ENCODE peak calls at places on chromosomes 6 and 20, in eight cellular contexts. O, D, X, Q, J, N, S and L are unnamed samples.

GRCh38 chr6:127207591-127208120 is 59.0 kb upstream of the RNF146 start:
- DNase-seq in O (no peak), Q (no peak), J (no peak), S (no peak), D (no peak), N (no peak), X (no peak), L (no peak)

GRCh38 chr6:7173843-7174503 is 66.2 kb downstream of the RREB1 start:
- DNase-seq in Q (no peak), O (no peak), D (no peak), X (no peak), N (no peak), S (peak; percentile 96), J (no peak), L (no peak)

GRCh38 chr6:506508-506907 is 115.0 kb downstream of the IRF4 start:
- DNase-seq in S (no peak), O (no peak), D (no peak), N (no peak), Q (no peak), J (no peak), X (no peak), L (no peak)

GRCh38 chr6:111757342-111757741 is 115.9 kb downstream of the FYN start:
- DNase-seq in N (no peak), D (no peak), J (no peak), Q (no peak), X (no peak), O (no peak), S (no peak), L (no peak)

GRCh38 chr20:24109008-24109407 is 120.4 kb upstream of the GGTLC1 start:
- DNase-seq in S (no peak), D (no peak), X (no peak), Q (no peak), J (no peak), O (no peak), N (no peak), L (no peak)

GRCh38 chr6:134746125-134746524 is 203.8 kb downstream of the ALDH8A1 start:
- DNase-seq in Q (no peak), N (no peak), X (no peak), D (no peak), J (no peak), O (no peak), S (no peak), L (no peak)

GRCh38 chr6:31007694-31008093 is 2.6 kb upstream of the MUC22 start:
- DNase-seq in S (no peak), J (no peak), D (no peak), N (no peak), X (no peak), Q (peak; percentile 94), O (no peak), L (no peak)

GRCh38 chr20:7085448-7085847 is 318.0 kb downstream of the BMP2 start:
- DNase-seq in J (no peak), N (no peak), Q (no peak), S (no peak), X (no peak), O (no peak), D (no peak), L (no peak)

GRCh38 chr20:4256886-4257285 is 241.5 kb upstream of the RNF24 start:
- DNase-seq in O (no peak), X (no peak), S (no peak), Q (no peak), D (no peak), J (no peak), N (no peak), L (no peak)

GRCh38 chr6:148435386-148435785 is 92.7 kb downstream of the SASH1 start:
- DNase-seq in O (no peak), D (no peak), J (no peak), Q (no peak), S (no peak), X (no peak), N (no peak), L (no peak)

GRCh38 chr6:75201076-75201475 is 4.8 kb downstream of the COL12A1 start:
- DNase-seq in S (no peak), X (no peak), D (no peak), O (no peak), N (no peak), J (no peak), Q (no peak), L (no peak)

GRCh38 chr6:31900917-31901414 is 920 bp downstream of the ZBTB12 start:
- DNase-seq in Q (no peak), X (no peak), O (no peak), J (peak; percentile 87), D (no peak), S (peak; percentile 58), N (no peak), L (no peak)

GRCh38 chr6:7129360-7129759 is 21.6 kb downstream of the RREB1 start:
- DNase-seq in Q (no peak), O (no peak), N (no peak), J (no peak), X (no peak), D (no peak), S (peak; percentile 18), L (no peak)